ENCODE peak calls at places on chromosomes 11 and 22, in five cellular contexts. I is hypothalamus; H is activated T-helper 9 cell treated with anti-CD3 and anti-CD28 coated beads, Interleukin-2, amount 50 U/mL, for 16 hours; Z is AG08395; S is ELF-1. N is an unnamed sample.

GRCh38 chr11:27926981-27927481 is 180.9 kb downstream of the KIF18A start:
- DNase-seq in S (no peak), H (no peak), Z (peak), I (no peak), N (no peak)

GRCh38 chr22:20243545-20244249 is 24.4 kb downstream of the RTN4R start:
- DNase-seq in I (peak), Z (peak), H (peak), S (peak), N (no peak)

GRCh38 chr11:15327786-15328231 is 213.1 kb downstream of the INSC start:
- DNase-seq in I (peak), S (peak), Z (no peak), H (no peak), N (no peak)

GRCh38 chr22:31995046-31995445 is 48.0 kb upstream of the SLC5A1 start:
- DNase-seq in Z (no peak), H (no peak), S (no peak), I (no peak), N (no peak)

GRCh38 chr11:68146704-68147474 is 25.7 kb upstream of the CHKA start:
- DNase-seq in I (no peak), H (no peak), Z (peak), S (peak), N (no peak)

GRCh38 chr22:38504731-38505594 is 1.1 kb downstream of the DDX17 start:
- DNase-seq in S (peak), I (no peak), H (peak), Z (no peak), N (peak)

GRCh38 chr11:2898366-2899079 is 12.9 kb upstream of the CDKN1C start:
- DNase-seq in I (no peak), H (peak), S (no peak), Z (peak), N (no peak)

GRCh38 chr11:73623651-73624050 is 22.7 kb upstream of the PLEKHB1 start:
- DNase-seq in I (no peak), H (no peak), Z (peak), S (no peak), N (no peak)

GRCh38 chr22:21650823-21651520 is 8.9 kb downstream of the SDF2L1 start:
- DNase-seq in S (no peak), H (no peak), Z (no peak), I (no peak), N (no peak)

GRCh38 chr11:116657842-116658825 is 114.7 kb downstream of the BUD13 start:
- DNase-seq in H (no peak), Z (no peak), S (peak), I (no peak), N (no peak)

GRCh38 chr11:115605397-115606222 is 101.4 kb upstream of the CADM1 start:
- DNase-seq in H (no peak), Z (no peak), S (peak), I (no peak), N (no peak)

GRCh38 chr11:22703040-22703439 is 36.6 kb downstream of the GAS2 start:
- DNase-seq in H (no peak), Z (peak), S (peak), I (no peak), N (no peak)

GRCh38 chr11:134665571-134666268 is 253.7 kb upstream of the B3GAT1 start:
- DNase-seq in Z (no peak), H (no peak), S (no peak), I (no peak), N (no peak)

GRCh38 chr11:1771700-1772099 is 8.0 kb upstream of the CTSD start:
- DNase-seq in S (no peak), H (no peak), I (no peak), Z (no peak), N (no peak)

GRCh38 chr11:47626234-47626633 is 16.1 kb downstream of the MTCH2 start:
- DNase-seq in S (no peak), Z (no peak), H (no peak), I (no peak), N (no peak)

GRCh38 chr11:79626135-79626748 is 185.4 kb upstream of the TENM4 start:
- DNase-seq in Z (peak), H (no peak), I (no peak), S (no peak), N (no peak)

N was measured in activated B cell treated with CpG ODN at 0.5 μM for 24 hours.